ENCODE peak calls at places on chromosomes 2 and 18, in eight cellular contexts. A is fibroblast of lung; Q is stimulated activated CD8-positive, alpha-beta memory T cell treated with anti-CD3 and anti-CD28 coated beads, Interleukin-12 subunit alpha, Interleukin-12 subunit beta, amount 100 ng/mL, for 1 hour; Z is activated B cell treated with CpG ODN at 0.5 μM for 24 hours; J is GM13976; H is GM03348; Y is Right ventricle myocardium superior; C is neural progenitor cell. L is an unnamed sample.

GRCh38 chr2:96618599-96619283 is 19.4 kb downstream of the KANSL3 start:
- DNase-seq in J (no peak), Q (no peak), H (peak), Y (no peak), C (no peak), A (peak), Z (no peak), L (no peak)

GRCh38 chr2:11955314-11955713 is 208.9 kb downstream of the LPIN1 start:
- DNase-seq in C (no peak), Y (no peak), J (no peak), A (no peak), H (peak), Q (no peak), Z (no peak), L (no peak)

GRCh38 chr18:45415614-45416013 is 199.7 kb upstream of the SLC14A2 start:
- DNase-seq in Q (no peak), H (no peak), Z (no peak), Y (no peak), J (no peak), C (no peak), A (no peak), L (no peak)

GRCh38 chr2:2238726-2239269 is 92.3 kb downstream of the MYT1L start:
- DNase-seq in H (no peak), C (no peak), Q (no peak), J (no peak), A (no peak), Z (no peak), Y (no peak), L (no peak)

GRCh38 chr2:197496695-197497094 is 2.9 kb downstream of the HSPD1 start:
- DNase-seq in C (no peak), Y (no peak), Q (no peak), A (no peak), J (no peak), Z (no peak), H (no peak), L (no peak)

GRCh38 chr2:180747728-180748127 is 232.7 kb upstream of the UBE2E3 start:
- DNase-seq in Z (no peak), Q (no peak), J (no peak), C (no peak), A (peak), Y (no peak), H (no peak), L (no peak)

GRCh38 chr2:27683390-27684071 is 19.8 kb downstream of the SLC4A1AP start:
- DNase-seq in H (peak), Y (peak), Q (peak), J (peak), Z (peak), C (peak), A (peak), L (peak)

GRCh38 chr2:70643715-70644114 is 90.1 kb upstream of the TGFA start:
- DNase-seq in Q (no peak), Z (no peak), C (peak), H (no peak), J (peak), Y (no peak), A (no peak), L (peak)

GRCh38 chr2:89829828-89830227 is 1138.4 kb downstream of the RPIA start:
- DNase-seq in Z (no peak), Y (no peak), Q (no peak), H (no peak), J (no peak), C (no peak), A (no peak), L (no peak)

GRCh38 chr18:35939166-35939565 is 33.3 kb upstream of the RMP24 start:
- DNase-seq in A (no peak), J (no peak), Q (no peak), Z (no peak), H (no peak), Y (no peak), C (peak), L (no peak)

GRCh38 chr2:86225581-86225980 is 26.3 kb downstream of the MRPL35 start:
- DNase-seq in Z (peak), C (no peak), Y (peak), J (peak), H (no peak), Q (no peak), A (no peak), L (peak)

GRCh38 chr2:104853926-104854506 is at the start of gene POU3F3:
- DNase-seq in A (peak), Z (no peak), J (no peak), Y (peak), Q (peak), C (peak), H (peak), L (peak)

GRCh38 chr18:6629635-6630140 is 99.8 kb upstream of the ARHGAP28 start:
- DNase-seq in H (peak), Z (no peak), Q (no peak), J (no peak), Y (no peak), C (no peak), A (peak), L (no peak)

GRCh38 chr2:99448556-99448955 is 41.3 kb downstream of the REV1 start:
- DNase-seq in H (peak), Z (no peak), Y (no peak), Q (no peak), J (no peak), C (no peak), A (peak), L (no peak)

GRCh38 chr2:105868060-105868459 is 123.3 kb downstream of the NCK2 start:
- DNase-seq in J (no peak), Q (no peak), A (no peak), Y (no peak), Z (no peak), C (no peak), H (peak), L (no peak)

GRCh38 chr2:240339411-240340360 is 95.8 kb upstream of the GPC1 start:
- DNase-seq in A (no peak), H (no peak), J (no peak), Y (no peak), C (no peak), Z (peak), Q (no peak), L (no peak)

GRCh38 chr2:60249879-60250278 is 303.6 kb downstream of the BCL11A start:
- DNase-seq in A (no peak), Q (no peak), C (no peak), J (no peak), Z (no peak), Y (no peak), H (no peak), L (no peak)

GRCh38 chr18:22221350-22221749 is 52.0 kb downstream of the GATA6 start:
- DNase-seq in Y (no peak), Q (no peak), H (no peak), C (no peak), Z (no peak), A (no peak), J (no peak), L (no peak)

GRCh38 chr2:2847131-2847740 is 516.2 kb upstream of the MYT1L start:
- DNase-seq in A (no peak), C (no peak), Y (peak), J (no peak), Q (no peak), H (no peak), Z (no peak), L (no peak)

GRCh38 chr2:54524236-54524991 is 68.3 kb downstream of the SPTBN1 start:
- DNase-seq in C (no peak), Y (no peak), Z (no peak), H (peak), A (peak), Q (no peak), J (peak), L (peak)

GRCh38 chr18:45069542-45069941 is 388.9 kb downstream of the SETBP1 start:
- DNase-seq in J (no peak), Y (no peak), A (no peak), Q (no peak), H (no peak), C (no peak), Z (no peak), L (no peak)

L was measured in activated CD8-positive, alpha-beta T cell treated with anti-CD3 and anti-CD28 coated beads for 36 hours.